ENCODE peak calls at places on chromosomes 16 and 17, in six cellular contexts. One of them, this sample, is unnamed.

GRCh38 chr16:79217375-79218011 is 383.0 kb downstream of the MAF start:
- DNase-seq in stimulated activated CD4-positive, alpha-beta T cell treated with anti-CD3 and anti-CD28 coated beads, Interleukin-1b, Interleukin-23, amount 100 ng/mL, for 4 hours: no peak
- DNase-seq in activated CD4-positive, alpha-beta T cell treated with anti-CD3 and anti-CD28 coated beads, Interleukin-2, amount 50 U/mL, for 1 hour: no peak
- DNase-seq in head of caudate nucleus: no peak
- DNase-seq in T-helper 2 cell: peak
- DNase-seq in A172: no peak
- DNase-seq in this sample: no peak

GRCh38 chr16:5928476-5929055 is 831.0 kb upstream of the EEF2KMT start:
- DNase-seq in stimulated activated CD4-positive, alpha-beta T cell treated with anti-CD3 and anti-CD28 coated beads, Interleukin-1b, Interleukin-23, amount 100 ng/mL, for 4 hours: no peak
- DNase-seq in activated CD4-positive, alpha-beta T cell treated with anti-CD3 and anti-CD28 coated beads, Interleukin-2, amount 50 U/mL, for 1 hour: no peak
- DNase-seq in head of caudate nucleus: no peak
- DNase-seq in T-helper 2 cell: no peak
- DNase-seq in A172: no peak
- DNase-seq in this sample: no peak

GRCh38 chr17:64130559-64131001 is 636 bp upstream of the ERN1 start:
- DNase-seq in stimulated activated CD4-positive, alpha-beta T cell treated with anti-CD3 and anti-CD28 coated beads, Interleukin-1b, Interleukin-23, amount 100 ng/mL, for 4 hours: peak
- DNase-seq in activated CD4-positive, alpha-beta T cell treated with anti-CD3 and anti-CD28 coated beads, Interleukin-2, amount 50 U/mL, for 1 hour: peak
- DNase-seq in head of caudate nucleus: no peak
- DNase-seq in T-helper 2 cell: peak
- DNase-seq in A172: no peak
- DNase-seq in this sample: no peak

GRCh38 chr17:67107811-67108210 is 63.5 kb downstream of the CACNG1 start:
- DNase-seq in stimulated activated CD4-positive, alpha-beta T cell treated with anti-CD3 and anti-CD28 coated beads, Interleukin-1b, Interleukin-23, amount 100 ng/mL, for 4 hours: no peak
- DNase-seq in activated CD4-positive, alpha-beta T cell treated with anti-CD3 and anti-CD28 coated beads, Interleukin-2, amount 50 U/mL, for 1 hour: no peak
- DNase-seq in head of caudate nucleus: no peak
- DNase-seq in T-helper 2 cell: no peak
- DNase-seq in A172: no peak
- DNase-seq in this sample: no peak

GRCh38 chr17:49871211-49871610 is 23.3 kb upstream of the TAC4 start:
- DNase-seq in stimulated activated CD4-positive, alpha-beta T cell treated with anti-CD3 and anti-CD28 coated beads, Interleukin-1b, Interleukin-23, amount 100 ng/mL, for 4 hours: no peak
- DNase-seq in activated CD4-positive, alpha-beta T cell treated with anti-CD3 and anti-CD28 coated beads, Interleukin-2, amount 50 U/mL, for 1 hour: no peak
- DNase-seq in head of caudate nucleus: no peak
- DNase-seq in T-helper 2 cell: no peak
- DNase-seq in A172: no peak
- DNase-seq in this sample: no peak

GRCh38 chr16:57834936-57835335 is 32.6 kb upstream of the KIFC3 start:
- DNase-seq in stimulated activated CD4-positive, alpha-beta T cell treated with anti-CD3 and anti-CD28 coated beads, Interleukin-1b, Interleukin-23, amount 100 ng/mL, for 4 hours: no peak
- DNase-seq in activated CD4-positive, alpha-beta T cell treated with anti-CD3 and anti-CD28 coated beads, Interleukin-2, amount 50 U/mL, for 1 hour: no peak
- DNase-seq in head of caudate nucleus: no peak
- DNase-seq in T-helper 2 cell: no peak
- DNase-seq in A172: peak
- DNase-seq in this sample: peak

GRCh38 chr17:41527076-41528023 is 758 bp downstream of the KRT19 start:
- DNase-seq in stimulated activated CD4-positive, alpha-beta T cell treated with anti-CD3 and anti-CD28 coated beads, Interleukin-1b, Interleukin-23, amount 100 ng/mL, for 4 hours: no peak
- DNase-seq in activated CD4-positive, alpha-beta T cell treated with anti-CD3 and anti-CD28 coated beads, Interleukin-2, amount 50 U/mL, for 1 hour: no peak
- DNase-seq in head of caudate nucleus: no peak
- DNase-seq in T-helper 2 cell: no peak
- DNase-seq in A172: no peak
- DNase-seq in this sample: no peak

GRCh38 chr16:57167951-57168350 is 17.9 kb downstream of the PSME3IP1 start:
- DNase-seq in stimulated activated CD4-positive, alpha-beta T cell treated with anti-CD3 and anti-CD28 coated beads, Interleukin-1b, Interleukin-23, amount 100 ng/mL, for 4 hours: no peak
- DNase-seq in activated CD4-positive, alpha-beta T cell treated with anti-CD3 and anti-CD28 coated beads, Interleukin-2, amount 50 U/mL, for 1 hour: no peak
- DNase-seq in head of caudate nucleus: no peak
- DNase-seq in T-helper 2 cell: peak
- DNase-seq in A172: peak
- DNase-seq in this sample: no peak

GRCh38 chr17:78998311-78999055 is 11.1 kb downstream of the CANT1 start:
- DNase-seq in stimulated activated CD4-positive, alpha-beta T cell treated with anti-CD3 and anti-CD28 coated beads, Interleukin-1b, Interleukin-23, amount 100 ng/mL, for 4 hours: no peak
- DNase-seq in activated CD4-positive, alpha-beta T cell treated with anti-CD3 and anti-CD28 coated beads, Interleukin-2, amount 50 U/mL, for 1 hour: no peak
- DNase-seq in head of caudate nucleus: peak
- DNase-seq in T-helper 2 cell: no peak
- DNase-seq in A172: no peak
- DNase-seq in this sample: no peak

GRCh38 chr17:8481089-8481488 is 45.4 kb downstream of the NDEL1 start:
- DNase-seq in stimulated activated CD4-positive, alpha-beta T cell treated with anti-CD3 and anti-CD28 coated beads, Interleukin-1b, Interleukin-23, amount 100 ng/mL, for 4 hours: no peak
- DNase-seq in activated CD4-positive, alpha-beta T cell treated with anti-CD3 and anti-CD28 coated beads, Interleukin-2, amount 50 U/mL, for 1 hour: no peak
- DNase-seq in head of caudate nucleus: peak
- DNase-seq in T-helper 2 cell: no peak
- DNase-seq in A172: no peak
- DNase-seq in this sample: no peak

GRCh38 chr17:81984773-81985410 is 7.5 kb downstream of the ASPSCR1 start:
- DNase-seq in stimulated activated CD4-positive, alpha-beta T cell treated with anti-CD3 and anti-CD28 coated beads, Interleukin-1b, Interleukin-23, amount 100 ng/mL, for 4 hours: no peak
- DNase-seq in activated CD4-positive, alpha-beta T cell treated with anti-CD3 and anti-CD28 coated beads, Interleukin-2, amount 50 U/mL, for 1 hour: no peak
- DNase-seq in head of caudate nucleus: no peak
- DNase-seq in T-helper 2 cell: no peak
- DNase-seq in A172: no peak
- DNase-seq in this sample: no peak

GRCh38 chr17:60169921-60170817 is 20.4 kb downstream of the CA4 start:
- DNase-seq in stimulated activated CD4-positive, alpha-beta T cell treated with anti-CD3 and anti-CD28 coated beads, Interleukin-1b, Interleukin-23, amount 100 ng/mL, for 4 hours: no peak
- DNase-seq in activated CD4-positive, alpha-beta T cell treated with anti-CD3 and anti-CD28 coated beads, Interleukin-2, amount 50 U/mL, for 1 hour: no peak
- DNase-seq in head of caudate nucleus: no peak
- DNase-seq in T-helper 2 cell: peak
- DNase-seq in A172: peak
- DNase-seq in this sample: no peak

GRCh38 chr17:29163563-29163962 is 16.6 kb downstream of the MYO18A start:
- DNase-seq in stimulated activated CD4-positive, alpha-beta T cell treated with anti-CD3 and anti-CD28 coated beads, Interleukin-1b, Interleukin-23, amount 100 ng/mL, for 4 hours: no peak
- DNase-seq in activated CD4-positive, alpha-beta T cell treated with anti-CD3 and anti-CD28 coated beads, Interleukin-2, amount 50 U/mL, for 1 hour: no peak
- DNase-seq in head of caudate nucleus: no peak
- DNase-seq in T-helper 2 cell: no peak
- DNase-seq in A172: no peak
- DNase-seq in this sample: no peak

GRCh38 chr17:78417531-78417909 is 39.1 kb downstream of the PGS1 start:
- DNase-seq in stimulated activated CD4-positive, alpha-beta T cell treated with anti-CD3 and anti-CD28 coated beads, Interleukin-1b, Interleukin-23, amount 100 ng/mL, for 4 hours: no peak
- DNase-seq in activated CD4-positive, alpha-beta T cell treated with anti-CD3 and anti-CD28 coated beads, Interleukin-2, amount 50 U/mL, for 1 hour: no peak
- DNase-seq in head of caudate nucleus: no peak
- DNase-seq in T-helper 2 cell: no peak
- DNase-seq in A172: no peak
- DNase-seq in this sample: no peak

GRCh38 chr16:2821483-2822157 is 4.6 kb downstream of the PRSS21 start:
- DNase-seq in stimulated activated CD4-positive, alpha-beta T cell treated with anti-CD3 and anti-CD28 coated beads, Interleukin-1b, Interleukin-23, amount 100 ng/mL, for 4 hours: no peak
- DNase-seq in activated CD4-positive, alpha-beta T cell treated with anti-CD3 and anti-CD28 coated beads, Interleukin-2, amount 50 U/mL, for 1 hour: no peak
- DNase-seq in head of caudate nucleus: peak
- DNase-seq in T-helper 2 cell: no peak
- DNase-seq in A172: no peak
- DNase-seq in this sample: no peak

GRCh38 chr17:51487947-51488346 is 227.6 kb downstream of the UTP18 start:
- DNase-seq in stimulated activated CD4-positive, alpha-beta T cell treated with anti-CD3 and anti-CD28 coated beads, Interleukin-1b, Interleukin-23, amount 100 ng/mL, for 4 hours: no peak
- DNase-seq in activated CD4-positive, alpha-beta T cell treated with anti-CD3 and anti-CD28 coated beads, Interleukin-2, amount 50 U/mL, for 1 hour: peak
- DNase-seq in head of caudate nucleus: no peak
- DNase-seq in T-helper 2 cell: peak
- DNase-seq in A172: peak
- DNase-seq in this sample: no peak

GRCh38 chr16:79651363-79651762 is 50.8 kb upstream of the MAF start:
- DNase-seq in stimulated activated CD4-positive, alpha-beta T cell treated with anti-CD3 and anti-CD28 coated beads, Interleukin-1b, Interleukin-23, amount 100 ng/mL, for 4 hours: no peak
- DNase-seq in activated CD4-positive, alpha-beta T cell treated with anti-CD3 and anti-CD28 coated beads, Interleukin-2, amount 50 U/mL, for 1 hour: no peak
- DNase-seq in head of caudate nucleus: peak
- DNase-seq in T-helper 2 cell: no peak
- DNase-seq in A172: peak
- DNase-seq in this sample: peak

GRCh38 chr17:82449136-82449882 is 1.2 kb downstream of the CYBC1 start:
- DNase-seq in stimulated activated CD4-positive, alpha-beta T cell treated with anti-CD3 and anti-CD28 coated beads, Interleukin-1b, Interleukin-23, amount 100 ng/mL, for 4 hours: peak
- DNase-seq in activated CD4-positive, alpha-beta T cell treated with anti-CD3 and anti-CD28 coated beads, Interleukin-2, amount 50 U/mL, for 1 hour: peak
- DNase-seq in head of caudate nucleus: no peak
- DNase-seq in T-helper 2 cell: peak
- DNase-seq in A172: no peak
- DNase-seq in this sample: no peak

GRCh38 chr16:50309156-50309526 is 42.8 kb downstream of the ADCY7 start:
- DNase-seq in stimulated activated CD4-positive, alpha-beta T cell treated with anti-CD3 and anti-CD28 coated beads, Interleukin-1b, Interleukin-23, amount 100 ng/mL, for 4 hours: no peak
- DNase-seq in activated CD4-positive, alpha-beta T cell treated with anti-CD3 and anti-CD28 coated beads, Interleukin-2, amount 50 U/mL, for 1 hour: no peak
- DNase-seq in head of caudate nucleus: no peak
- DNase-seq in T-helper 2 cell: no peak
- DNase-seq in A172: no peak
- DNase-seq in this sample: no peak

GRCh38 chr16:89621136-89621697 is 7.8 kb downstream of the DPEP1 start:
- DNase-seq in stimulated activated CD4-positive, alpha-beta T cell treated with anti-CD3 and anti-CD28 coated beads, Interleukin-1b, Interleukin-23, amount 100 ng/mL, for 4 hours: no peak
- DNase-seq in activated CD4-positive, alpha-beta T cell treated with anti-CD3 and anti-CD28 coated beads, Interleukin-2, amount 50 U/mL, for 1 hour: no peak
- DNase-seq in head of caudate nucleus: no peak
- DNase-seq in T-helper 2 cell: no peak
- DNase-seq in A172: no peak
- DNase-seq in this sample: no peak

GRCh38 chr16:10577305-10578202 is 2.8 kb downstream of the EMP2 start:
- DNase-seq in stimulated activated CD4-positive, alpha-beta T cell treated with anti-CD3 and anti-CD28 coated beads, Interleukin-1b, Interleukin-23, amount 100 ng/mL, for 4 hours: no peak
- DNase-seq in activated CD4-positive, alpha-beta T cell treated with anti-CD3 and anti-CD28 coated beads, Interleukin-2, amount 50 U/mL, for 1 hour: no peak
- DNase-seq in head of caudate nucleus: no peak
- DNase-seq in T-helper 2 cell: no peak
- DNase-seq in A172: no peak
- DNase-seq in this sample: no peak

GRCh38 chr16:85286066-85286712 is 173.9 kb upstream of the CIBAR2 start:
- DNase-seq in stimulated activated CD4-positive, alpha-beta T cell treated with anti-CD3 and anti-CD28 coated beads, Interleukin-1b, Interleukin-23, amount 100 ng/mL, for 4 hours: no peak
- DNase-seq in activated CD4-positive, alpha-beta T cell treated with anti-CD3 and anti-CD28 coated beads, Interleukin-2, amount 50 U/mL, for 1 hour: no peak
- DNase-seq in head of caudate nucleus: peak
- DNase-seq in T-helper 2 cell: no peak
- DNase-seq in A172: peak
- DNase-seq in this sample: peak